ENCODE peak calls at places on chromosome 2, in five cellular contexts. V is activated T-cell treated with anti-CD3 and anti-CD28 coated beads for 1 hour, L is colonic mucosa, I is lower lobe of right lung, X is lung. U is an unnamed sample.

GRCh38 chr2:221204699-221205098 is 367.4 kb downstream of the EPHA4 start:
- DNase-seq in V (no peak), L (no peak), I (no peak), X (no peak), U (no peak)

GRCh38 chr2:108910541-108911396 is 78.3 kb downstream of the EDAR start:
- DNase-seq in V (no peak), L (no peak), I (no peak), X (no peak), U (peak)

GRCh38 chr2:11187083-11187619 is 31.9 kb downstream of the SLC66A3 start:
- DNase-seq in V (no peak), L (no peak), I (no peak), X (no peak), U (no peak)

GRCh38 chr2:234558642-234559041 is 61.8 kb upstream of the ARL4C start:
- DNase-seq in V (no peak), L (no peak), I (no peak), X (no peak), U (no peak)

GRCh38 chr2:140504596-140504995 is 1626.2 kb downstream of the LRP1B start:
- DNase-seq in V (no peak), L (no peak), I (no peak), X (no peak), U (no peak)

GRCh38 chr2:12083713-12084420 is 337.4 kb downstream of the LPIN1 start:
- DNase-seq in V (no peak), L (no peak), I (no peak), X (no peak), U (peak)

GRCh38 chr2:190759749-190760213 is 110.9 kb downstream of the NAB1 start:
- DNase-seq in V (no peak), L (no peak), I (no peak), X (no peak), U (no peak)

GRCh38 chr2:223532161-223532560 is 70.0 kb downstream of the SCG2 start:
- DNase-seq in V (no peak), L (no peak), I (no peak), X (no peak), U (no peak)

GRCh38 chr2:88692187-88692586 is 714 bp downstream of the RPIA start:
- DNase-seq in V (no peak), L (peak), I (peak), X (no peak), U (no peak)

GRCh38 chr2:101818531-101819451 is 121.3 kb downstream of the MAP4K4 start:
- DNase-seq in V (no peak), L (no peak), I (no peak), X (no peak), U (no peak)

GRCh38 chr2:178331474-178332431 is 119.2 kb downstream of the PRKRA start:
- DNase-seq in V (no peak), L (no peak), I (no peak), X (no peak), U (no peak)

GRCh38 chr2:11017921-11018320 is 106.2 kb downstream of the KCNF1 start:
- DNase-seq in V (no peak), L (no peak), I (no peak), X (no peak), U (peak)

GRCh38 chr2:27264753-27265535 is 2.1 kb upstream of the SLC30A3 start:
- DNase-seq in V (peak), L (peak), I (peak), X (peak), U (peak)

GRCh38 chr2:38073211-38074005 is 2.5 kb downstream of the CYP1B1 start:
- DNase-seq in V (no peak), L (no peak), I (no peak), X (no peak), U (no peak)

GRCh38 chr2:241636182-241636982 is 576 bp downstream of the THAP4 start:
- DNase-seq in V (no peak), L (peak), I (peak), X (peak), U (no peak)

GRCh38 chr2:239201531-239201876 is 199.3 kb downstream of the HDAC4 start:
- DNase-seq in V (no peak), L (no peak), I (no peak), X (no peak), U (no peak)

GRCh38 chr2:25184254-25184653 is 15.9 kb upstream of the POMC start:
- DNase-seq in V (no peak), L (no peak), I (no peak), X (no peak), U (no peak)

GRCh38 chr2:158936978-158937377 is 31.5 kb upstream of the TANC1 start:
- DNase-seq in V (no peak), L (no peak), I (no peak), X (peak), U (no peak)

GRCh38 chr2:108988796-108989713 is at the start of gene EDAR:
- DNase-seq in V (peak), L (peak), I (no peak), X (peak), U (no peak)

U was measured in osteocyte.